ENCODE peak calls at places on chromosomes 11 and 22, in seven cellular contexts. C is HCT116, I is K562, U is HepG2, W is H1, Y is SK-N-SH, Q is GM12878. N is an unnamed sample. For H3K27me3, the result is how much of the 10 kb centered on the place peaks cover.

GRCh38 chr11:70323811-70324210 is 53.3 kb downstream of the PPFIA1 start:
- DNase-seq in W (no peak), C (no peak), I (no peak), Q (no peak), U (no peak), Y (no peak), N (no peak)

GRCh38 chr11:55714982-55715888 is 53.2 kb downstream of the OR4C6 start:
- DNase-seq in I (no peak), C (no peak), W (no peak), U (peak), Q (no peak), Y (peak), N (peak)

GRCh38 chr11:45334410-45334809 is 48.3 kb upstream of the SYT13 start:
- DNase-seq in U (no peak), Y (no peak), C (no peak), W (no peak), I (no peak), Q (no peak), N (no peak)

GRCh38 chr11:68792400-68792955 is 41.2 kb upstream of the TESMIN start:
- DNase-seq in U (no peak), Y (no peak), C (no peak), W (no peak), Q (no peak), I (no peak), N (no peak)

GRCh38 chr22:30694638-30695350 is at the start of gene OSBP2:
- DNase-seq in W (no peak), C (no peak), Y (peak), U (no peak), I (peak), Q (no peak), N (no peak)

GRCh38 chr11:69981119-69981770 is 96.9 kb upstream of the ANO1 start:
- DNase-seq in Y (no peak), Q (no peak), U (no peak), C (no peak), I (peak), W (no peak), N (no peak)

GRCh38 chr11:122656073-122656630 is 630 bp downstream of the UBASH3B start:
- DNase-seq in Y (peak), U (no peak), Q (no peak), W (no peak), C (no peak), I (peak), N (no peak)

GRCh38 chr11:122099345-122100045 is 16.5 kb downstream of the BLID start:
- DNase-seq in U (no peak), W (no peak), Q (no peak), I (no peak), C (no peak), Y (no peak), N (no peak)

GRCh38 chr11:132941024-132941646 is 591.2 kb downstream of the OPCML start:
- DNase-seq in Q (no peak), W (no peak), Y (peak), I (peak), C (no peak), U (no peak), N (no peak)

GRCh38 chr11:63490551-63491239 is at the start of gene PLAAT5:
- DNase-seq in C (no peak), I (no peak), U (no peak), W (no peak), Q (no peak), Y (peak), N (no peak)

GRCh38 chr11:120594746-120595145 is 83.2 kb downstream of the GRIK4 start:
- DNase-seq in Q (no peak), Y (no peak), I (no peak), C (no peak), U (no peak), W (no peak), N (no peak)

GRCh38 chr11:61875698-61876097 is 15.6 kb downstream of the FADS3 start:
- DNase-seq in Y (no peak), W (no peak), I (no peak), Q (no peak), C (no peak), U (no peak), N (no peak)

GRCh38 chr11:130629039-130629438 is 180.6 kb downstream of the ADAMTS15 start:
- DNase-seq in W (no peak), I (no peak), Q (no peak), C (no peak), Y (no peak), U (no peak), N (no peak)

GRCh38 chr11:78323356-78323755 is 94.3 kb downstream of the GAB2 start:
- DNase-seq in I (no peak), W (no peak), Y (no peak), Q (peak), U (no peak), C (no peak), N (no peak)

GRCh38 chr11:102798012-102798746 is at the start of gene MMP1:
- DNase-seq in W (no peak), Y (no peak), U (no peak), C (no peak), I (no peak), Q (no peak), N (no peak)

GRCh38 chr22:24583972-24584790 is 8.7 kb downstream of the LRRC75B start:
- DNase-seq in Y (no peak), U (no peak), C (no peak), W (no peak), Q (no peak), I (no peak), N (no peak)

GRCh38 chr11:69618237-69618636 is 22.7 kb upstream of the CCND1 start:
- DNase-seq in I (no peak), U (peak), W (no peak), Q (no peak), Y (no peak), C (no peak), N (no peak)

GRCh38 chr11:126355926-126356897 is 726 bp downstream of the ST3GAL4 start:
- DNase-seq in C (no peak), Y (peak), W (no peak), Q (no peak), I (no peak), U (peak), N (no peak)

GRCh38 chr22:45897736-45898135 is 79.2 kb downstream of the WNT7B start:
- DNase-seq in Q (no peak), W (no peak), Y (no peak), I (no peak), U (no peak), C (no peak), N (no peak)

DNA sequence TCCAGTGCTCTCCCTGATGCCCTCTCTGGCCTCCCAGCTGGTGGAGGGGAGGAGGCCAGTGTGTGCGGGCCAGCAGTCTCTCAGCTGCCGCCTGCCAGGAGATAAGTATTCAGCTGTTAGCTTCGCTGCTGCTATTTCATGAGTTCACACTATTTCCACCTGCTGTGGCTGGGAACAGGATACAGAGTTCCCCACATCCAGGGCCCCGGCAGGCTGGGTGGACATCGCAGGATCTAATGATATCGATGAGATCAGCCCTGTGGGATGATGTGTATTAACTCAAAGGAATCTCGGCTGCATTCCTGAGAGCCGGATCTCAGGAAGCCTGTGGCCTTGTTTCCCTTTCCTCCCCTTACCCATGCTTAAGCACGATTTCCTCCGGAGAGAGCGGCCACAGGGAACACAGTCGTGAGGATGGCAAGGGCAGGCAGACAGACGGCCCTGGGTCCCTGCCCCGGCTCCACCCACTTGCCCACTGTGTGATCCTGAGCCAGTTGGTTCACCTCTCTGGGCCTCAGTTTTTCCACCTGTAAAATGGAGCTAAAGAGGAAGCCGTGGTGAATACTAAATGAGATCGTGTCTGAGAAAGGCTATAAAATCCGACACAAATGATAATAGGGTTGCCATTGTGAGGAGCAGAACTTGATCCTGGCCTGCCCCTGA is 6.5 kb upstream of the PVALB start:
- DNase-seq in I (no peak), C (no peak), W (no peak), U (no peak), Q (no peak), Y (no peak), N (no peak)
- H3K27me3 ChIP-seq in I (under half), C (under half), W (under half), U (under half), Q (under half), Y (under half), N (under half)

DNA sequence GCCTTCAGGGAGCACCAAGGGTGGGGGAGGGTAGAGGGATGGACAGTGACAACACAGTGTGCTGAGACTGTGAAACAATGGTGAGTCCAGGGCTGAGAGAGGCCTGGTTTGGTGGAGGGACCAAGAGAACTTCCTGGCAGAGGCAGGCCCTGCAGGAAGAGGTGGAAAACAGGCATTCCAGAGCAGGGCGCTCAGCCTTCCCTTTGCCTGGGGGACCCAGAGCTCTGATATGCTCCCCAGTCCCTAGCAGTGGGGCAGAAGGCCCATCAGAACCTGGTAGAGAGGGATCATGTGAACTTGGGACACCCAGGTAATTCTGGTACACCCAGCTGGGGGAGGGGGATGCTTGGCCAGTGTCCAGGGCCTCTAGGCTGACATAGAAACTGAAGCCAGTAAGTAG is 17.2 kb upstream of the UVRAG start:
- DNase-seq in Y (no peak), W (no peak), I (no peak), Q (no peak), U (no peak), C (no peak), N (no peak)
- TF ChIP-seq YY1 in Y (no peak), W (no peak), I (no peak), Q (no peak), U (no peak), C (no peak), N (no peak)

DNA sequence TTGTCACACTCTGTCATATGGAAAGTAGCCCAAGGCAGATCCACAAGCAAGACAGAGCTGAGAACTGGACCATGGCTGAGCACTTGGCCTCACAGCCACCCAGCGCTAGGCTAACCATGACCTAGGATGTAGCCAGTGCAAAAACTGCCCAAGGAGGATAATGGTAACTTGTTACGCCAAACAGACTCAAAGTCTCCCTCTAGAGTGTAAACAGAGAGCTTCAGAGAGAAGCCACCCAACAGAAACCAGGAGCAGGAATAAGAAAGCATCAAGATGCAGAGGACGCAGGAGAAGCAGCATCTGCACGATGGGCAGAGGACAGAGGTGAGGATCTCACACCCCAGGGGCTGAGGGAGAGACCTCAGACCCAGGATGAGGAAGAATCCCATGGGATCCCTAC is 97.9 kb downstream of the RCN1 start:
- DNase-seq in W (no peak), C (no peak), U (no peak), Q (no peak), I (no peak), Y (no peak), N (no peak)
- H3K27me3 ChIP-seq in W (under half), C (under half), U (under half), Q (under half), I (under half), Y (half or more), N (under half)

DNA sequence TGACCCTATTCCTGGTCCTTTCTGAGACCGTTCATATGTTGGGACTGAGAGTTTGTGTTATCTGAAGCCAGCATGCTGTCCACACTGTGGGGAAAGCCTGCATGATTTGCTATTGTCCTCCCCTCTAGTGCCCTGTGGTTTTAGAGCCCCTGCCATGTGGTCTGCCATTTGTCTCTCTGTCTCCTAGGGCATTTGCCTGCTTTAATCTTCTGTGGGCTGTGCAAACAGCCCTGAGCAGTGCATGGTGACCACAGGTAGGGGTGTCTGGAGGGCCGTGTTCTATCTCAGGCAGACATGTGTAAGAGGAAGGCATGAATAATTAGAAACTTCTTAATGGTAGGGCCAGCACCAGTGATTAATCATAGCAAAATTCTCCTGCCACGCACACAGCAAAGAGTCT is 23.0 kb downstream of the AMPD3 start:
- DNase-seq in U (no peak), Y (no peak), I (no peak), Q (no peak), W (no peak), C (no peak), N (no peak)
- TF ChIP-seq YY1 in U (no peak), Y (no peak), I (no peak), Q (no peak), W (no peak), C (no peak), N (no peak)

GRCh38 chr11:92688416-92688815 is 281.0 kb upstream of the MTNR1B start:
- DNase-seq in Q (no peak), C (no peak), U (no peak), Y (no peak), W (no peak), I (no peak), N (no peak)

GRCh38 chr11:92687724-92688123 is 281.7 kb upstream of the MTNR1B start:
- DNase-seq in C (no peak), Q (no peak), I (no peak), W (no peak), Y (no peak), U (no peak), N (no peak)

GRCh38 chr11:92681606-92682005 is 287.8 kb upstream of the MTNR1B start:
- DNase-seq in W (no peak), Q (no peak), Y (no peak), C (no peak), U (no peak), I (no peak), N (no peak)

DNA sequence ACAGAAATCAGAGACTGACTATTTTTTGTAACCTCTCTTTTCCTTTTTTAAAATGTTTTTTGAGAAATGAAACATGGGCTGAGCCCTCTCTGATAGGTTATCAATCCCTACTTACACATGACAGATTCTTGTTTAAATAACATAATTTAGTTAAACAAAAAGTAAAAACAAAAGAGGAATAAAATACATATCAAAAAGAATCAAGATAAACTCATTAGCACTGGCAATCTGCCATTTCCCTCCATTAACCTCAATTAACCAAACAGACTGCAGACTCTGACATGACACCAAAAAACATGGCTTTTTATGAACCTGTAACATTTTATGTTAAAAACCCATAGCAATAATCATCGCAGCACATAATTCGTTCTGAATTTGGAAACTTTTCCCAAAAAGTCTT is 284.4 kb upstream of the MTNR1B start:
- DNase-seq in Q (no peak), C (no peak), Y (peak), U (no peak), W (no peak), I (no peak), N (no peak)
- H3K27me3 ChIP-seq in Q (under half), C (under half), Y (under half), U (under half), W (under half), I (under half), N (under half)

N was measured in NT2/D1.